ENCODE peak calls at places on chromosome 5, in ten cellular contexts. One of them, this sample, is unnamed.

GRCh38 chr5:179533024-179533423 is 17.3 kb upstream of the RUFY1 start:
- DNase-seq in astrocyte of the cerebellum: no peak
- DNase-seq in left ventricle myocardium inferior: no peak
- DNase-seq in IMR-90: no peak
- DNase-seq in brain microvascular endothelial cell: no peak
- DNase-seq in kidney epithelial cell: no peak
- DNase-seq in esophagus squamous epithelium: no peak
- DNase-seq in fibroblast of the aortic adventitia: no peak
- DNase-seq in A549: no peak
- DNase-seq in fibroblast of lung: no peak
- DNase-seq in this sample: no peak

GRCh38 chr5:36607838-36608783 is 1.7 kb downstream of the SLC1A3 start:
- DNase-seq in astrocyte of the cerebellum: peak
- DNase-seq in left ventricle myocardium inferior: no peak
- DNase-seq in IMR-90: no peak
- DNase-seq in brain microvascular endothelial cell: peak
- DNase-seq in kidney epithelial cell: no peak
- DNase-seq in esophagus squamous epithelium: no peak
- DNase-seq in fibroblast of the aortic adventitia: peak
- DNase-seq in A549: no peak
- DNase-seq in fibroblast of lung: peak
- DNase-seq in this sample: no peak

GRCh38 chr5:35202319-35203111 is 27.8 kb downstream of the PRLR start:
- DNase-seq in astrocyte of the cerebellum: peak
- DNase-seq in left ventricle myocardium inferior: peak
- DNase-seq in IMR-90: peak
- DNase-seq in brain microvascular endothelial cell: peak
- DNase-seq in kidney epithelial cell: no peak
- DNase-seq in esophagus squamous epithelium: no peak
- DNase-seq in fibroblast of the aortic adventitia: peak
- DNase-seq in A549: peak
- DNase-seq in fibroblast of lung: peak
- DNase-seq in this sample: no peak

GRCh38 chr5:169974121-169974770 is 6.0 kb downstream of the INSYN2B start:
- DNase-seq in astrocyte of the cerebellum: no peak
- DNase-seq in left ventricle myocardium inferior: no peak
- DNase-seq in IMR-90: peak
- DNase-seq in brain microvascular endothelial cell: no peak
- DNase-seq in kidney epithelial cell: no peak
- DNase-seq in esophagus squamous epithelium: no peak
- DNase-seq in fibroblast of the aortic adventitia: no peak
- DNase-seq in A549: no peak
- DNase-seq in fibroblast of lung: no peak
- DNase-seq in this sample: no peak

GRCh38 chr5:129459485-129460120 is 495 bp upstream of the ADAMTS19 start:
- DNase-seq in astrocyte of the cerebellum: no peak
- DNase-seq in left ventricle myocardium inferior: peak
- DNase-seq in IMR-90: peak
- DNase-seq in brain microvascular endothelial cell: peak
- DNase-seq in kidney epithelial cell: no peak
- DNase-seq in esophagus squamous epithelium: no peak
- DNase-seq in fibroblast of the aortic adventitia: peak
- DNase-seq in A549: peak
- DNase-seq in fibroblast of lung: peak
- DNase-seq in this sample: peak

GRCh38 chr5:145976431-145977155 is 40.2 kb downstream of the SH3RF2 start:
- DNase-seq in astrocyte of the cerebellum: no peak
- DNase-seq in left ventricle myocardium inferior: no peak
- DNase-seq in IMR-90: peak
- DNase-seq in brain microvascular endothelial cell: peak
- DNase-seq in kidney epithelial cell: peak
- DNase-seq in esophagus squamous epithelium: no peak
- DNase-seq in fibroblast of the aortic adventitia: peak
- DNase-seq in A549: peak
- DNase-seq in fibroblast of lung: peak
- DNase-seq in this sample: no peak

GRCh38 chr5:140840978-140841962 is at the start of gene PCDHA8:
- DNase-seq in astrocyte of the cerebellum: no peak
- DNase-seq in left ventricle myocardium inferior: no peak
- DNase-seq in IMR-90: no peak
- DNase-seq in brain microvascular endothelial cell: no peak
- DNase-seq in kidney epithelial cell: no peak
- DNase-seq in esophagus squamous epithelium: no peak
- DNase-seq in fibroblast of the aortic adventitia: no peak
- DNase-seq in A549: peak
- DNase-seq in fibroblast of lung: no peak
- DNase-seq in this sample: no peak

GRCh38 chr5:96661101-96661840 is 905 bp upstream of the CAST start:
- DNase-seq in astrocyte of the cerebellum: no peak
- DNase-seq in left ventricle myocardium inferior: no peak
- DNase-seq in IMR-90: peak
- DNase-seq in brain microvascular endothelial cell: peak
- DNase-seq in kidney epithelial cell: no peak
- DNase-seq in esophagus squamous epithelium: no peak
- DNase-seq in fibroblast of the aortic adventitia: peak
- DNase-seq in A549: peak
- DNase-seq in fibroblast of lung: peak
- DNase-seq in this sample: no peak

GRCh38 chr5:170632985-170633234 is 129.1 kb downstream of the KCNIP1 start:
- DNase-seq in astrocyte of the cerebellum: no peak
- DNase-seq in left ventricle myocardium inferior: peak
- DNase-seq in IMR-90: no peak
- DNase-seq in brain microvascular endothelial cell: no peak
- DNase-seq in kidney epithelial cell: no peak
- DNase-seq in esophagus squamous epithelium: no peak
- DNase-seq in fibroblast of the aortic adventitia: no peak
- DNase-seq in A549: no peak
- DNase-seq in fibroblast of lung: no peak
- DNase-seq in this sample: no peak

GRCh38 chr5:58259685-58260152 is 200.2 kb downstream of the PLK2 start:
- DNase-seq in astrocyte of the cerebellum: peak
- DNase-seq in left ventricle myocardium inferior: no peak
- DNase-seq in IMR-90: peak
- DNase-seq in brain microvascular endothelial cell: peak
- DNase-seq in kidney epithelial cell: peak
- DNase-seq in esophagus squamous epithelium: no peak
- DNase-seq in fibroblast of the aortic adventitia: peak
- DNase-seq in A549: peak
- DNase-seq in fibroblast of lung: peak
- DNase-seq in this sample: no peak

GRCh38 chr5:53023969-53024368 is 34.8 kb downstream of the ITGA2 start:
- DNase-seq in astrocyte of the cerebellum: no peak
- DNase-seq in left ventricle myocardium inferior: no peak
- DNase-seq in IMR-90: peak
- DNase-seq in brain microvascular endothelial cell: peak
- DNase-seq in kidney epithelial cell: peak
- DNase-seq in esophagus squamous epithelium: no peak
- DNase-seq in fibroblast of the aortic adventitia: peak
- DNase-seq in A549: peak
- DNase-seq in fibroblast of lung: peak
- DNase-seq in this sample: no peak

GRCh38 chr5:146862641-146863040 is 15.9 kb downstream of the PPP2R2B start:
- DNase-seq in astrocyte of the cerebellum: no peak
- DNase-seq in left ventricle myocardium inferior: no peak
- DNase-seq in IMR-90: no peak
- DNase-seq in brain microvascular endothelial cell: no peak
- DNase-seq in kidney epithelial cell: no peak
- DNase-seq in esophagus squamous epithelium: no peak
- DNase-seq in fibroblast of the aortic adventitia: no peak
- DNase-seq in A549: no peak
- DNase-seq in fibroblast of lung: no peak
- DNase-seq in this sample: no peak

GRCh38 chr5:166625210-166625865 is 1666.1 kb upstream of the WWC1 start:
- DNase-seq in astrocyte of the cerebellum: no peak
- DNase-seq in left ventricle myocardium inferior: no peak
- DNase-seq in IMR-90: no peak
- DNase-seq in brain microvascular endothelial cell: no peak
- DNase-seq in kidney epithelial cell: peak
- DNase-seq in esophagus squamous epithelium: no peak
- DNase-seq in fibroblast of the aortic adventitia: peak
- DNase-seq in A549: no peak
- DNase-seq in fibroblast of lung: peak
- DNase-seq in this sample: no peak

GRCh38 chr5:166624573-166624972 is 1666.9 kb upstream of the WWC1 start:
- DNase-seq in astrocyte of the cerebellum: no peak
- DNase-seq in left ventricle myocardium inferior: no peak
- DNase-seq in IMR-90: no peak
- DNase-seq in brain microvascular endothelial cell: no peak
- DNase-seq in kidney epithelial cell: no peak
- DNase-seq in esophagus squamous epithelium: no peak
- DNase-seq in fibroblast of the aortic adventitia: no peak
- DNase-seq in A549: no peak
- DNase-seq in fibroblast of lung: peak
- DNase-seq in this sample: no peak
- H3K4me3 ChIP-seq in astrocyte of the cerebellum: no peak
- H3K4me3 ChIP-seq in left ventricle myocardium inferior: no peak
- H3K4me3 ChIP-seq in IMR-90: no peak
- H3K4me3 ChIP-seq in brain microvascular endothelial cell: no peak
- H3K4me3 ChIP-seq in kidney epithelial cell: no peak
- H3K4me3 ChIP-seq in esophagus squamous epithelium: no peak
- H3K4me3 ChIP-seq in fibroblast of the aortic adventitia: no peak
- H3K4me3 ChIP-seq in A549: no peak
- H3K4me3 ChIP-seq in fibroblast of lung: no peak
- H3K4me3 ChIP-seq in this sample: no peak

DNA sequence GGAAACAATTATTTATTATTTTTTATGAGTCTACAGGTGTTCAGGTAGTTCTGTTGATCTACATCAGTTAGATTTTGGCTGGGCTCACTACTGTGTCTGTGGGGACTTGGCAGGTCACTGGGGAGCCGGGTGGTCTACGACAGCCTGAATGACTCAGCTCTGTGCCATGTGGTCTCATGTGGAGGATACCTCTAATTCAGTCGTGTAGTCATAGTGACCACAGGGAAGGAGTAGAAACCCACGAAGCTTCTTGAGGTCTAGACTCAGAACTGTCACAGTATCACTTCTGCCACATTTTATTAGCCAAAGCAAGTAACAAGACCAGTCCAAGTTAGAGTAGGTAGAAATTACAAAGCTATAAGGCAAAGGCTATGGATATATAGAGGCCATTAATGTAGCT is 64.7 kb upstream of the GRAMD2B start:
- DNase-seq in astrocyte of the cerebellum: peak
- DNase-seq in left ventricle myocardium inferior: no peak
- DNase-seq in IMR-90: peak
- DNase-seq in brain microvascular endothelial cell: peak
- DNase-seq in kidney epithelial cell: no peak
- DNase-seq in esophagus squamous epithelium: no peak
- DNase-seq in fibroblast of the aortic adventitia: no peak
- DNase-seq in A549: no peak
- DNase-seq in fibroblast of lung: peak
- DNase-seq in this sample: no peak
- TF ChIP-seq CTCF in astrocyte of the cerebellum: no peak
- TF ChIP-seq CTCF in left ventricle myocardium inferior: no peak
- TF ChIP-seq CTCF in IMR-90: no peak
- TF ChIP-seq CTCF in brain microvascular endothelial cell: no peak
- TF ChIP-seq CTCF in kidney epithelial cell: no peak
- TF ChIP-seq CTCF in esophagus squamous epithelium: no peak
- TF ChIP-seq CTCF in fibroblast of the aortic adventitia: no peak
- TF ChIP-seq CTCF in A549: no peak
- TF ChIP-seq CTCF in fibroblast of lung: no peak
- TF ChIP-seq CTCF in this sample: no peak

GRCh38 chr5:39362646-39363045 is 1.6 kb downstream of the C9 start:
- DNase-seq in astrocyte of the cerebellum: no peak
- DNase-seq in left ventricle myocardium inferior: no peak
- DNase-seq in IMR-90: no peak
- DNase-seq in brain microvascular endothelial cell: no peak
- DNase-seq in kidney epithelial cell: no peak
- DNase-seq in esophagus squamous epithelium: no peak
- DNase-seq in fibroblast of the aortic adventitia: peak
- DNase-seq in A549: no peak
- DNase-seq in fibroblast of lung: no peak
- DNase-seq in this sample: no peak
- H3K4me3 ChIP-seq in astrocyte of the cerebellum: no peak
- H3K4me3 ChIP-seq in left ventricle myocardium inferior: no peak
- H3K4me3 ChIP-seq in IMR-90: no peak
- H3K4me3 ChIP-seq in brain microvascular endothelial cell: no peak
- H3K4me3 ChIP-seq in kidney epithelial cell: no peak
- H3K4me3 ChIP-seq in esophagus squamous epithelium: no peak
- H3K4me3 ChIP-seq in fibroblast of the aortic adventitia: no peak
- H3K4me3 ChIP-seq in A549: no peak
- H3K4me3 ChIP-seq in fibroblast of lung: no peak
- H3K4me3 ChIP-seq in this sample: no peak

GRCh38 chr5:136067422-136067821 is 38.6 kb downstream of the TGFBI start:
- DNase-seq in astrocyte of the cerebellum: no peak
- DNase-seq in left ventricle myocardium inferior: no peak
- DNase-seq in IMR-90: no peak
- DNase-seq in brain microvascular endothelial cell: no peak
- DNase-seq in kidney epithelial cell: no peak
- DNase-seq in esophagus squamous epithelium: no peak
- DNase-seq in fibroblast of the aortic adventitia: no peak
- DNase-seq in A549: no peak
- DNase-seq in fibroblast of lung: no peak
- DNase-seq in this sample: no peak

GRCh38 chr5:136063778-136064465 is 35.1 kb downstream of the TGFBI start:
- DNase-seq in astrocyte of the cerebellum: no peak
- DNase-seq in left ventricle myocardium inferior: no peak
- DNase-seq in IMR-90: no peak
- DNase-seq in brain microvascular endothelial cell: no peak
- DNase-seq in kidney epithelial cell: no peak
- DNase-seq in esophagus squamous epithelium: no peak
- DNase-seq in fibroblast of the aortic adventitia: no peak
- DNase-seq in A549: no peak
- DNase-seq in fibroblast of lung: no peak
- DNase-seq in this sample: no peak

GRCh38 chr5:136064510-136064909 is 35.7 kb downstream of the TGFBI start:
- DNase-seq in astrocyte of the cerebellum: no peak
- DNase-seq in left ventricle myocardium inferior: no peak
- DNase-seq in IMR-90: no peak
- DNase-seq in brain microvascular endothelial cell: no peak
- DNase-seq in kidney epithelial cell: no peak
- DNase-seq in esophagus squamous epithelium: no peak
- DNase-seq in fibroblast of the aortic adventitia: peak
- DNase-seq in A549: no peak
- DNase-seq in fibroblast of lung: peak
- DNase-seq in this sample: no peak

GRCh38 chr5:136065588-136065987 is 36.8 kb downstream of the TGFBI start:
- DNase-seq in astrocyte of the cerebellum: no peak
- DNase-seq in left ventricle myocardium inferior: no peak
- DNase-seq in IMR-90: no peak
- DNase-seq in brain microvascular endothelial cell: no peak
- DNase-seq in kidney epithelial cell: no peak
- DNase-seq in esophagus squamous epithelium: no peak
- DNase-seq in fibroblast of the aortic adventitia: no peak
- DNase-seq in A549: no peak
- DNase-seq in fibroblast of lung: no peak
- DNase-seq in this sample: no peak

DNA sequence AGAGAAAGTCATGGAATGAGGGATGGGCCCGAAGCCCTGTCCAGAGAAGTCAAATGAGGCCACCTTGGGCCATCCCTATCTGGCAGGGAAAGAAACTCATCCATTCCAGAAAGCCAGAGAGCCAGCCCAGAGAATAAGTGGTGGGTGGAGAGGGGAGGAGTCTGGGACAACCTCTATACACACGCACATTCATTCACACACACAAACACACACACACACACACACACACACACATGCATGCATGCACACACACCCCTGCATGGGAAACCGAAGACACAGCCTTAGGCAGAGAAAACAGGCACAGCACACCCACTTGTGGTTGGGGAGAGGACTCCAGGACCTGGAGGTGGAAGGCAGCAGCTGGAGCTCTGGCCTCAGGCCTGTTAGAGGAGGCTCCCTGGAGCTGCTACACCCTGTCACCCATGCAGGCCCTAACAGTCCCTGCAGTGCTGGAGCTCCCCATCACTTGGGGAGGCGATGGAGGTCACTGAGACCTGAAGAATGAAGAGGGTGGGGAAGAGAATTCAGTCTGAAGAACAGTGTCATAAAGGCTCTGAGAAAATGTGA is 38.0 kb downstream of the TGFBI start:
- DNase-seq in astrocyte of the cerebellum: no peak
- DNase-seq in left ventricle myocardium inferior: peak
- DNase-seq in IMR-90: peak
- DNase-seq in brain microvascular endothelial cell: peak
- DNase-seq in kidney epithelial cell: no peak
- DNase-seq in esophagus squamous epithelium: no peak
- DNase-seq in fibroblast of the aortic adventitia: peak
- DNase-seq in A549: peak
- DNase-seq in fibroblast of lung: peak
- DNase-seq in this sample: no peak
- TF ChIP-seq CTCF in astrocyte of the cerebellum: peak
- TF ChIP-seq CTCF in left ventricle myocardium inferior: peak
- TF ChIP-seq CTCF in IMR-90: peak
- TF ChIP-seq CTCF in brain microvascular endothelial cell: peak
- TF ChIP-seq CTCF in kidney epithelial cell: peak
- TF ChIP-seq CTCF in esophagus squamous epithelium: no peak
- TF ChIP-seq CTCF in fibroblast of the aortic adventitia: peak
- TF ChIP-seq CTCF in A549: no peak
- TF ChIP-seq CTCF in fibroblast of lung: peak
- TF ChIP-seq CTCF in this sample: peak

This sample was measured in ascending aorta.